ENCODE peak calls at places on chromosomes 11 and 22, in six cellular contexts. Y, P, J, F, R and D are unnamed samples.

GRCh38 chr11:83409476-83409875 is 123.3 kb upstream of the CCDC90B start:
- DNase-seq in Y (no peak), P (no peak), F (no peak), R (no peak), J (no peak), D (no peak)

GRCh38 chr11:75588067-75588481 is 26.0 kb downstream of the SERPINH1 start:
- DNase-seq in R (no peak), J (no peak), P (peak; percentile 87), Y (no peak), F (no peak), D (no peak)

GRCh38 chr11:44611687-44612437 is 46.4 kb downstream of the CD82 start:
- DNase-seq in R (no peak), J (peak; percentile 21), Y (no peak), P (peak; percentile 90), F (peak; percentile 64), D (no peak)

GRCh38 chr11:111526501-111526900 is 11.9 kb downstream of the HOATZ start:
- DNase-seq in F (no peak), R (no peak), Y (peak; percentile 64), P (no peak), J (peak; percentile 92), D (no peak)

GRCh38 chr22:46413725-46414379 is 78.3 kb downstream of the TRMU start:
- DNase-seq in P (no peak), J (no peak), Y (no peak), R (no peak), F (no peak), D (no peak)

GRCh38 chr22:43263645-43264514 is 76.9 kb upstream of the TTLL12 start:
- DNase-seq in R (no peak), F (peak; percentile 75), J (peak; percentile 79), Y (peak; percentile 59), P (peak; percentile 88), D (peak; percentile 93)

GRCh38 chr22:45876136-45877035 is 100.6 kb downstream of the WNT7B start:
- DNase-seq in F (no peak), P (peak; percentile 36), J (no peak), Y (no peak), R (no peak), D (no peak)

GRCh38 chr22:32996702-32997101 is 61.5 kb downstream of the SYN3 start:
- DNase-seq in R (no peak), F (no peak), J (peak; percentile 83), Y (peak; percentile 70), P (peak; percentile 59), D (no peak)

GRCh38 chr11:71992331-71992730 is 6.4 kb upstream of the IL18BP start:
- DNase-seq in R (no peak), F (no peak), P (no peak), Y (no peak), J (no peak), D (no peak)

GRCh38 chr11:62182147-62182869 is 7.7 kb upstream of the SCGB1D1 start:
- DNase-seq in P (no peak), Y (no peak), R (no peak), J (no peak), F (no peak), D (no peak)

GRCh38 chr11:15883349-15883961 is 472.9 kb downstream of the SOX6 start:
- DNase-seq in R (no peak), Y (no peak), F (no peak), J (no peak), P (no peak), D (no peak)

GRCh38 chr22:25176799-25177198 is 22.9 kb upstream of the CRYBB3 start:
- DNase-seq in J (no peak), R (no peak), Y (no peak), F (no peak), P (no peak), D (no peak)

GRCh38 chr11:18727499-18728236 is 1.7 kb upstream of the IGSF22 start:
- DNase-seq in R (peak; percentile 77), Y (peak; percentile 51), F (peak; percentile 41), P (peak; percentile 69), J (no peak), D (no peak)

GRCh38 chr11:131579932-131580387 is 209.5 kb downstream of the NTM start:
- DNase-seq in Y (peak; percentile 3), R (peak; percentile 65), J (peak; percentile 1), P (no peak), F (no peak), D (peak; percentile 96)

GRCh38 chr11:128876133-128876650 is 9.1 kb upstream of the KCNJ1 start:
- DNase-seq in F (no peak), P (peak; percentile 29), R (no peak), J (no peak), Y (no peak), D (no peak)

GRCh38 chr22:36471341-36471821 is 10.1 kb downstream of the TXN2 start:
- DNase-seq in Y (no peak), J (peak; percentile 76), P (no peak), F (no peak), R (no peak), D (no peak)

GRCh38 chr11:124868322-124869274 is 3.4 kb downstream of the ROBO3 start:
- DNase-seq in P (no peak), Y (no peak), F (no peak), R (no peak), J (no peak), D (no peak)

GRCh38 chr22:36010090-36010489 is 18.5 kb downstream of the RBFOX2 start:
- DNase-seq in F (no peak), Y (no peak), J (no peak), P (no peak), R (peak; percentile 19), D (no peak)

GRCh38 chr22:39994566-39995345 is at the start of gene FAM83F:
- DNase-seq in J (peak; percentile 69), P (peak; percentile 74), F (no peak), R (peak; percentile 37), Y (peak; percentile 80), D (no peak)

GRCh38 chr11:65779919-65780769 is 632 bp downstream of the AP5B1 start:
- DNase-seq in P (peak; percentile 89), R (peak; percentile 86), Y (peak; percentile 52), J (peak; percentile 74), F (peak; percentile 57), D (peak; percentile 42)

GRCh38 chr11:73506038-73506437 is 91.9 kb downstream of the FAM168A start:
- DNase-seq in J (no peak), R (no peak), P (no peak), F (no peak), Y (no peak), D (no peak)

GRCh38 chr22:32801436-32802290 is at the start of gene TIMP3:
- DNase-seq in R (peak; percentile 81), F (no peak), Y (peak; percentile 41), P (peak; percentile 80), J (peak; percentile 66), D (no peak)

GRCh38 chr11:92295175-92296137 is 70.8 kb downstream of the FAT3 start:
- DNase-seq in R (no peak), J (no peak), Y (no peak), P (peak; percentile 72), F (no peak), D (no peak)

GRCh38 chr11:11284481-11284880 is 68.6 kb downstream of the CSNK2A3 start:
- DNase-seq in P (no peak), F (no peak), Y (no peak), R (no peak), J (no peak), D (no peak)

GRCh38 chr22:41222846-41223507 is 17.8 kb downstream of the CHADL start:
- DNase-seq in F (no peak), P (no peak), Y (no peak), J (no peak), R (no peak), D (no peak)

GRCh38 chr11:11980200-11980599 is 28.2 kb downstream of the DKK3 start:
- DNase-seq in R (no peak), F (no peak), J (no peak), Y (no peak), P (no peak), D (no peak)

GRCh38 chr11:57460756-57461749 is 725 bp downstream of the RTN4RL2 start:
- DNase-seq in F (no peak), P (no peak), Y (no peak), R (no peak), J (no peak), D (no peak)

GRCh38 chr11:107689317-107690202 is 22.3 kb downstream of the SLN start:
- DNase-seq in F (peak; percentile 29), J (peak; percentile 34), Y (peak; percentile 64), P (peak; percentile 82), R (peak; percentile 72), D (peak; percentile 65)